ENCODE peak calls at places on chromosomes 3 and 15, in ten cellular contexts. L is left ventricle myocardium superior, R is SJSA1, D is GM19239, G is GM13977, N is CD14-positive monocyte, T is RKO, X is SK-N-DZ, F is fibroblast of lung, Q is neuronal stem cell. O is an unnamed sample.
A peak's percentile ranks its signal among the peaks of the same experiment; 100 is the strongest.

GRCh38 chr3:50533346-50533745 is 29.9 kb upstream of the CACNA2D2 start:
- DNase-seq in L (no peak), R (no peak), D (no peak), G (no peak), N (no peak), T (no peak), X (no peak), F (no peak), Q (no peak), O (no peak)

GRCh38 chr3:195151866-195152526 is 119.0 kb downstream of the XXYLT1 start:
- DNase-seq in L (no peak), R (peak; percentile 60), D (no peak), G (no peak), N (no peak), T (peak; percentile 38), X (no peak), F (peak; percentile 91), Q (no peak), O (no peak)

GRCh38 chr3:145094355-145094941 is 1066.5 kb downstream of the PLOD2 start:
- DNase-seq in L (no peak), R (no peak), D (no peak), G (peak; percentile 28), N (no peak), T (peak; percentile 10), X (peak; percentile 21), F (peak; percentile 72), Q (peak; percentile 21), O (no peak)

GRCh38 chr3:126706631-126707030 is 2.6 kb downstream of the CHCHD6 start:
- DNase-seq in L (no peak), R (no peak), D (no peak), G (no peak), N (no peak), T (no peak), X (no peak), F (no peak), Q (no peak), O (no peak)

GRCh38 chr15:85730001-85730820 is 64.5 kb downstream of the KLHL25 start:
- DNase-seq in L (no peak), R (peak; percentile 44), D (no peak), G (peak; percentile 63), N (no peak), T (peak; percentile 77), X (peak; percentile 66), F (peak; percentile 51), Q (peak; percentile 61), O (no peak)

GRCh38 chr3:152376351-152377183 is 107.8 kb downstream of the MBNL1 start:
- DNase-seq in L (no peak), R (no peak), D (no peak), G (peak; percentile 9), N (peak; percentile 68), T (no peak), X (no peak), F (peak; percentile 70), Q (no peak), O (no peak)

GRCh38 chr15:95995375-95996168 is 334.9 kb upstream of the NR2F2 start:
- DNase-seq in L (no peak), R (peak; percentile 34), D (no peak), G (no peak), N (no peak), T (no peak), X (no peak), F (peak; percentile 67), Q (no peak), O (no peak)

GRCh38 chr3:86958534-86958933 is 32.4 kb downstream of the VGLL3 start:
- DNase-seq in L (no peak), R (peak; percentile 42), D (no peak), G (no peak), N (no peak), T (no peak), X (no peak), F (peak; percentile 95), Q (no peak), O (no peak)

GRCh38 chr3:32410367-32411246 is 19.0 kb downstream of the CMTM7 start:
- DNase-seq in L (no peak), R (no peak), D (no peak), G (no peak), N (no peak), T (no peak), X (no peak), F (no peak), Q (no peak), O (peak; percentile 55)

GRCh38 chr15:74422723-74423442 is 10.9 kb downstream of the SEMA7A start:
- DNase-seq in L (no peak), R (peak; percentile 79), D (no peak), G (no peak), N (no peak), T (no peak), X (no peak), F (peak; percentile 77), Q (no peak), O (no peak)

GRCh38 chr15:29050870-29051269 is 165.1 kb downstream of the APBA2 start:
- DNase-seq in L (no peak), R (no peak), D (no peak), G (no peak), N (no peak), T (no peak), X (no peak), F (peak; percentile 54), Q (no peak), O (no peak)

GRCh38 chr15:24761704-24762302 is 86.2 kb downstream of the NPAP1 start:
- DNase-seq in L (no peak), R (no peak), D (no peak), G (no peak), N (no peak), T (peak; percentile 27), X (no peak), F (peak; percentile 8), Q (no peak), O (no peak)

GRCh38 chr3:186057594-186057993 is 51.3 kb downstream of the ETV5 start:
- DNase-seq in L (no peak), R (no peak), D (no peak), G (no peak), N (no peak), T (peak; percentile 34), X (no peak), F (peak; percentile 93), Q (no peak), O (no peak)

GRCh38 chr3:53680026-53680425 is 166.2 kb downstream of the CHDH start:
- DNase-seq in L (peak; percentile 63), R (no peak), D (no peak), G (no peak), N (no peak), T (no peak), X (peak; percentile 45), F (peak; percentile 5), Q (no peak), O (no peak)

GRCh38 chr3:12810013-12810780 is 13.7 kb downstream of the CAND2 start:
- DNase-seq in L (peak; percentile 98), R (peak; percentile 70), D (peak; percentile 97), G (peak; percentile 99), N (peak; percentile 82), T (peak; percentile 89), X (peak; percentile 94), F (peak; percentile 82), Q (peak; percentile 96), O (peak; percentile 97)

GRCh38 chr3:41247590-41247989 is 48.3 kb downstream of the CTNNB1 start:
- DNase-seq in L (no peak), R (peak; percentile 65), D (no peak), G (no peak), N (no peak), T (no peak), X (no peak), F (peak; percentile 57), Q (no peak), O (peak; percentile 41)

GRCh38 chr3:155046935-155047334 is 33.2 kb upstream of the MME start:
- DNase-seq in L (no peak), R (no peak), D (no peak), G (no peak), N (no peak), T (no peak), X (no peak), F (no peak), Q (no peak), O (no peak)

GRCh38 chr3:58422756-58423324 is 10.8 kb downstream of the PDHB start:
- DNase-seq in L (no peak), R (no peak), D (no peak), G (no peak), N (no peak), T (no peak), X (no peak), F (peak; percentile 41), Q (no peak), O (no peak)

GRCh38 chr3:51940648-51941421 is 869 bp downstream of the RRP9 start:
- DNase-seq in L (no peak), R (no peak), D (no peak), G (no peak), N (no peak), T (peak; percentile 26), X (no peak), F (no peak), Q (no peak), O (no peak)

GRCh38 chr3:183439510-183439909 is 11.1 kb upstream of the MCF2L2 start:
- DNase-seq in L (no peak), R (no peak), D (no peak), G (no peak), N (no peak), T (no peak), X (no peak), F (no peak), Q (no peak), O (no peak)

GRCh38 chr3:88149146-88149515 is 628 bp upstream of the C3orf38 start:
- DNase-seq in L (no peak), R (no peak), D (no peak), G (peak; percentile 20), N (peak; percentile 44), T (peak; percentile 76), X (no peak), F (no peak), Q (no peak), O (no peak)

GRCh38 chr3:4351872-4352271 is 48.7 kb downstream of the SETMAR start:
- DNase-seq in L (no peak), R (no peak), D (no peak), G (no peak), N (no peak), T (no peak), X (no peak), F (no peak), Q (no peak), O (no peak)

GRCh38 chr15:45199136-45199810 is 11.5 kb upstream of the SHF start:
- DNase-seq in L (no peak), R (peak; percentile 45), D (no peak), G (no peak), N (no peak), T (peak; percentile 66), X (peak; percentile 66), F (peak; percentile 17), Q (peak; percentile 48), O (no peak)

GRCh38 chr3:185057829-185058228 is 95.0 kb downstream of the C3orf70 start:
- DNase-seq in L (no peak), R (no peak), D (no peak), G (no peak), N (no peak), T (no peak), X (no peak), F (no peak), Q (no peak), O (no peak)

GRCh38 chr15:85591622-85592021 is 203.1 kb downstream of the KLHL25 start:
- DNase-seq in L (no peak), R (no peak), D (no peak), G (no peak), N (no peak), T (no peak), X (no peak), F (no peak), Q (no peak), O (no peak)

GRCh38 chr3:97510795-97511194 is 253.8 kb upstream of the ARL6 start:
- DNase-seq in L (no peak), R (no peak), D (no peak), G (no peak), N (no peak), T (no peak), X (no peak), F (no peak), Q (peak; percentile 4), O (peak; percentile 46)

GRCh38 chr3:182364723-182365650 is 428.3 kb upstream of the ATP11B start:
- DNase-seq in L (no peak), R (peak; percentile 71), D (no peak), G (no peak), N (no peak), T (peak; percentile 3), X (no peak), F (peak; percentile 96), Q (no peak), O (no peak)

GRCh38 chr3:133734305-133734704 is 11.9 kb upstream of the TF start:
- DNase-seq in L (no peak), R (no peak), D (no peak), G (no peak), N (no peak), T (no peak), X (no peak), F (no peak), Q (no peak), O (no peak)